ENCODE peak calls at places on chromosomes 7 and 10, in nine cellular contexts. One of them, this sample, is unnamed.

GRCh38 chr7:117775826-117776623 is 97.2 kb downstream of the CTTNBP2 start:
- DNase-seq in fibroblast of pulmonary artery: no peak
- DNase-seq in NCI-H774: no peak
- DNase-seq in naive thymus-derived CD4-positive, alpha-beta T cell: no peak
- DNase-seq in Jurkat, Clone E6-1: no peak
- DNase-seq in left kidney: no peak
- DNase-seq in SJSA1: no peak
- DNase-seq in germinal center: no peak
- DNase-seq in stimulated activated CD8-positive, alpha-beta memory T cell treated with anti-CD3 and anti-CD28 coated beads, Interleukin-12 subunit alpha, Interleukin-12 subunit beta, amount 100 ng/mL, for 4 hours: no peak
- DNase-seq in this sample: no peak

GRCh38 chr7:18356195-18356645 is 139.3 kb upstream of the HDAC9 start:
- DNase-seq in left kidney: peak
- DNase-seq in germinal center: peak
- DNase-seq in stimulated activated CD8-positive, alpha-beta memory T cell treated with anti-CD3 and anti-CD28 coated beads, Interleukin-12 subunit alpha, Interleukin-12 subunit beta, amount 100 ng/mL, for 4 hours: no peak
- DNase-seq in naive thymus-derived CD4-positive, alpha-beta T cell: peak
- DNase-seq in SJSA1: peak
- DNase-seq in fibroblast of pulmonary artery: peak
- DNase-seq in NCI-H774: peak
- DNase-seq in Jurkat, Clone E6-1: peak
- DNase-seq in this sample: peak

GRCh38 chr10:12504628-12505027 is 155.3 kb downstream of the CAMK1D start:
- DNase-seq in germinal center: no peak
- DNase-seq in stimulated activated CD8-positive, alpha-beta memory T cell treated with anti-CD3 and anti-CD28 coated beads, Interleukin-12 subunit alpha, Interleukin-12 subunit beta, amount 100 ng/mL, for 4 hours: no peak
- DNase-seq in Jurkat, Clone E6-1: no peak
- DNase-seq in SJSA1: no peak
- DNase-seq in left kidney: no peak
- DNase-seq in fibroblast of pulmonary artery: no peak
- DNase-seq in NCI-H774: no peak
- DNase-seq in naive thymus-derived CD4-positive, alpha-beta T cell: no peak
- DNase-seq in this sample: no peak

GRCh38 chr10:47402681-47403301 is 18.7 kb upstream of the ZNF488 start:
- DNase-seq in Jurkat, Clone E6-1: no peak
- DNase-seq in left kidney: peak
- DNase-seq in naive thymus-derived CD4-positive, alpha-beta T cell: no peak
- DNase-seq in SJSA1: peak
- DNase-seq in stimulated activated CD8-positive, alpha-beta memory T cell treated with anti-CD3 and anti-CD28 coated beads, Interleukin-12 subunit alpha, Interleukin-12 subunit beta, amount 100 ng/mL, for 4 hours: no peak
- DNase-seq in germinal center: no peak
- DNase-seq in NCI-H774: no peak
- DNase-seq in fibroblast of pulmonary artery: peak
- DNase-seq in this sample: no peak

GRCh38 chr7:2019693-2020511 is 212.8 kb downstream of the MAD1L1 start:
- DNase-seq in Jurkat, Clone E6-1: no peak
- DNase-seq in SJSA1: no peak
- DNase-seq in NCI-H774: no peak
- DNase-seq in fibroblast of pulmonary artery: peak
- DNase-seq in germinal center: peak
- DNase-seq in left kidney: peak
- DNase-seq in stimulated activated CD8-positive, alpha-beta memory T cell treated with anti-CD3 and anti-CD28 coated beads, Interleukin-12 subunit alpha, Interleukin-12 subunit beta, amount 100 ng/mL, for 4 hours: peak
- DNase-seq in naive thymus-derived CD4-positive, alpha-beta T cell: peak
- DNase-seq in this sample: peak

GRCh38 chr10:58996866-58997265 is 179.6 kb upstream of the PHYHIPL start:
- DNase-seq in stimulated activated CD8-positive, alpha-beta memory T cell treated with anti-CD3 and anti-CD28 coated beads, Interleukin-12 subunit alpha, Interleukin-12 subunit beta, amount 100 ng/mL, for 4 hours: no peak
- DNase-seq in left kidney: no peak
- DNase-seq in NCI-H774: no peak
- DNase-seq in germinal center: no peak
- DNase-seq in SJSA1: no peak
- DNase-seq in fibroblast of pulmonary artery: no peak
- DNase-seq in naive thymus-derived CD4-positive, alpha-beta T cell: no peak
- DNase-seq in Jurkat, Clone E6-1: no peak
- DNase-seq in this sample: no peak

GRCh38 chr10:12768156-12768731 is 233.3 kb downstream of the CCDC3 start:
- DNase-seq in stimulated activated CD8-positive, alpha-beta memory T cell treated with anti-CD3 and anti-CD28 coated beads, Interleukin-12 subunit alpha, Interleukin-12 subunit beta, amount 100 ng/mL, for 4 hours: no peak
- DNase-seq in germinal center: no peak
- DNase-seq in Jurkat, Clone E6-1: no peak
- DNase-seq in NCI-H774: no peak
- DNase-seq in naive thymus-derived CD4-positive, alpha-beta T cell: no peak
- DNase-seq in SJSA1: peak
- DNase-seq in left kidney: peak
- DNase-seq in fibroblast of pulmonary artery: peak
- DNase-seq in this sample: no peak

GRCh38 chr7:140260767-140261486 is 84.1 kb upstream of the KDM7A start:
- DNase-seq in fibroblast of pulmonary artery: no peak
- DNase-seq in NCI-H774: peak
- DNase-seq in stimulated activated CD8-positive, alpha-beta memory T cell treated with anti-CD3 and anti-CD28 coated beads, Interleukin-12 subunit alpha, Interleukin-12 subunit beta, amount 100 ng/mL, for 4 hours: no peak
- DNase-seq in Jurkat, Clone E6-1: no peak
- DNase-seq in germinal center: no peak
- DNase-seq in SJSA1: no peak
- DNase-seq in naive thymus-derived CD4-positive, alpha-beta T cell: no peak
- DNase-seq in left kidney: no peak
- DNase-seq in this sample: no peak

GRCh38 chr7:70436815-70437350 is 695.1 kb upstream of the GALNT17 start:
- DNase-seq in fibroblast of pulmonary artery: no peak
- DNase-seq in germinal center: no peak
- DNase-seq in left kidney: no peak
- DNase-seq in Jurkat, Clone E6-1: no peak
- DNase-seq in stimulated activated CD8-positive, alpha-beta memory T cell treated with anti-CD3 and anti-CD28 coated beads, Interleukin-12 subunit alpha, Interleukin-12 subunit beta, amount 100 ng/mL, for 4 hours: no peak
- DNase-seq in NCI-H774: no peak
- DNase-seq in naive thymus-derived CD4-positive, alpha-beta T cell: no peak
- DNase-seq in SJSA1: no peak
- DNase-seq in this sample: no peak

GRCh38 chr10:122310311-122311050 is 39.4 kb downstream of the BTBD16 start:
- DNase-seq in SJSA1: no peak
- DNase-seq in stimulated activated CD8-positive, alpha-beta memory T cell treated with anti-CD3 and anti-CD28 coated beads, Interleukin-12 subunit alpha, Interleukin-12 subunit beta, amount 100 ng/mL, for 4 hours: no peak
- DNase-seq in left kidney: peak
- DNase-seq in germinal center: no peak
- DNase-seq in fibroblast of pulmonary artery: peak
- DNase-seq in Jurkat, Clone E6-1: no peak
- DNase-seq in naive thymus-derived CD4-positive, alpha-beta T cell: no peak
- DNase-seq in NCI-H774: no peak
- DNase-seq in this sample: no peak

GRCh38 chr10:31204090-31204489 is 114.9 kb upstream of the ZEB1 start:
- DNase-seq in Jurkat, Clone E6-1: no peak
- DNase-seq in SJSA1: no peak
- DNase-seq in naive thymus-derived CD4-positive, alpha-beta T cell: no peak
- DNase-seq in fibroblast of pulmonary artery: peak
- DNase-seq in left kidney: no peak
- DNase-seq in NCI-H774: no peak
- DNase-seq in stimulated activated CD8-positive, alpha-beta memory T cell treated with anti-CD3 and anti-CD28 coated beads, Interleukin-12 subunit alpha, Interleukin-12 subunit beta, amount 100 ng/mL, for 4 hours: no peak
- DNase-seq in germinal center: no peak
- DNase-seq in this sample: no peak

GRCh38 chr10:10045765-10046028 is 972.0 kb upstream of the CELF2 start:
- DNase-seq in NCI-H774: no peak
- DNase-seq in left kidney: no peak
- DNase-seq in Jurkat, Clone E6-1: no peak
- DNase-seq in stimulated activated CD8-positive, alpha-beta memory T cell treated with anti-CD3 and anti-CD28 coated beads, Interleukin-12 subunit alpha, Interleukin-12 subunit beta, amount 100 ng/mL, for 4 hours: no peak
- DNase-seq in germinal center: no peak
- DNase-seq in fibroblast of pulmonary artery: no peak
- DNase-seq in SJSA1: no peak
- DNase-seq in naive thymus-derived CD4-positive, alpha-beta T cell: no peak
- DNase-seq in this sample: peak

GRCh38 chr10:1544929-1545328 is 192.4 kb downstream of the ADARB2 start:
- DNase-seq in SJSA1: no peak
- DNase-seq in stimulated activated CD8-positive, alpha-beta memory T cell treated with anti-CD3 and anti-CD28 coated beads, Interleukin-12 subunit alpha, Interleukin-12 subunit beta, amount 100 ng/mL, for 4 hours: no peak
- DNase-seq in fibroblast of pulmonary artery: no peak
- DNase-seq in NCI-H774: peak
- DNase-seq in germinal center: no peak
- DNase-seq in naive thymus-derived CD4-positive, alpha-beta T cell: no peak
- DNase-seq in Jurkat, Clone E6-1: no peak
- DNase-seq in left kidney: no peak
- DNase-seq in this sample: no peak

GRCh38 chr7:23273141-23273599 is 26.0 kb upstream of the MALSU1 start:
- DNase-seq in NCI-H774: peak
- DNase-seq in SJSA1: peak
- DNase-seq in naive thymus-derived CD4-positive, alpha-beta T cell: peak
- DNase-seq in stimulated activated CD8-positive, alpha-beta memory T cell treated with anti-CD3 and anti-CD28 coated beads, Interleukin-12 subunit alpha, Interleukin-12 subunit beta, amount 100 ng/mL, for 4 hours: peak
- DNase-seq in Jurkat, Clone E6-1: peak
- DNase-seq in left kidney: peak
- DNase-seq in germinal center: peak
- DNase-seq in fibroblast of pulmonary artery: peak
- DNase-seq in this sample: peak

GRCh38 chr10:114458955-114459354 is 54.7 kb upstream of the AFAP1L2 start:
- DNase-seq in fibroblast of pulmonary artery: peak
- DNase-seq in naive thymus-derived CD4-positive, alpha-beta T cell: no peak
- DNase-seq in germinal center: no peak
- DNase-seq in stimulated activated CD8-positive, alpha-beta memory T cell treated with anti-CD3 and anti-CD28 coated beads, Interleukin-12 subunit alpha, Interleukin-12 subunit beta, amount 100 ng/mL, for 4 hours: no peak
- DNase-seq in NCI-H774: no peak
- DNase-seq in SJSA1: peak
- DNase-seq in Jurkat, Clone E6-1: no peak
- DNase-seq in left kidney: peak
- DNase-seq in this sample: no peak

GRCh38 chr7:115476666-115477065 is 553.9 kb downstream of the TFEC start:
- DNase-seq in SJSA1: no peak
- DNase-seq in NCI-H774: peak
- DNase-seq in left kidney: peak
- DNase-seq in naive thymus-derived CD4-positive, alpha-beta T cell: no peak
- DNase-seq in Jurkat, Clone E6-1: no peak
- DNase-seq in stimulated activated CD8-positive, alpha-beta memory T cell treated with anti-CD3 and anti-CD28 coated beads, Interleukin-12 subunit alpha, Interleukin-12 subunit beta, amount 100 ng/mL, for 4 hours: no peak
- DNase-seq in fibroblast of pulmonary artery: no peak
- DNase-seq in germinal center: no peak
- DNase-seq in this sample: no peak

GRCh38 chr7:75916685-75917634 is 2.0 kb downstream of the POR start:
- DNase-seq in left kidney: no peak
- DNase-seq in NCI-H774: no peak
- DNase-seq in Jurkat, Clone E6-1: no peak
- DNase-seq in fibroblast of pulmonary artery: no peak
- DNase-seq in stimulated activated CD8-positive, alpha-beta memory T cell treated with anti-CD3 and anti-CD28 coated beads, Interleukin-12 subunit alpha, Interleukin-12 subunit beta, amount 100 ng/mL, for 4 hours: no peak
- DNase-seq in naive thymus-derived CD4-positive, alpha-beta T cell: no peak
- DNase-seq in SJSA1: no peak
- DNase-seq in germinal center: no peak
- DNase-seq in this sample: no peak